ENCODE peak calls at places on chromosomes 5 and 9, in four cellular contexts. R is OCI-LY7, O is heart right ventricle, T is fibroblast of lung. G is an unnamed sample.
A peak's percentile ranks its signal among the peaks of the same experiment; 100 is the strongest.

GRCh38 chr9:27088981-27089380 is 20.0 kb upstream of the TEK start:
- DNase-seq in R (no peak), T (peak; percentile 58), O (no peak), G (no peak)

GRCh38 chr9:4828776-4829175 is 36.0 kb downstream of the RCL1 start:
- DNase-seq in O (no peak), T (peak; percentile 65), R (no peak), G (no peak)

GRCh38 chr5:177605078-177605477 is 5.1 kb downstream of the B4GALT7 start:
- DNase-seq in O (no peak), T (no peak), R (no peak), G (no peak)

GRCh38 chr5:177604656-177605055 is 4.7 kb downstream of the B4GALT7 start:
- DNase-seq in R (no peak), T (no peak), O (no peak), G (no peak)

GRCh38 chr9:73153793-73154227 is 2.1 kb downstream of the ANXA1 start:
- DNase-seq in T (no peak), R (no peak), O (no peak), G (no peak)

GRCh38 chr5:165334186-165334585 is 1828.8 kb downstream of the MAT2B start:
- DNase-seq in R (no peak), T (no peak), O (no peak), G (no peak)

GRCh38 chr5:31948006-31948405 is 226.1 kb downstream of the GOLPH3 start:
- DNase-seq in R (no peak), T (no peak), O (no peak), G (no peak)

GRCh38 chr5:40477856-40478546 is 201.7 kb upstream of the PTGER4 start:
- DNase-seq in R (no peak), T (peak; percentile 33), O (no peak), G (no peak)

GRCh38 chr9:4937436-4937835 is 47.6 kb upstream of the JAK2 start:
- DNase-seq in O (no peak), R (no peak), T (no peak), G (no peak)

GRCh38 chr5:137101544-137101943 is 397.6 kb downstream of the SPOCK1 start:
- DNase-seq in R (no peak), T (no peak), O (no peak), G (no peak)

GRCh38 chr9:98185611-98186171 is 6.7 kb downstream of the CORO2A start:
- DNase-seq in T (no peak), O (no peak), R (no peak), G (no peak)

GRCh38 chr5:139251281-139251687 is 42.3 kb upstream of the MATR3 start:
- DNase-seq in O (no peak), T (no peak), R (peak; percentile 67), G (no peak)

GRCh38 chr9:98842510-98842909 is 35.0 kb downstream of the GALNT12 start:
- DNase-seq in O (no peak), T (no peak), R (no peak), G (no peak)

GRCh38 chr5:62569466-62569865 is 9.2 kb upstream of the LRRC70 start:
- DNase-seq in R (no peak), O (no peak), T (no peak), G (no peak)

GRCh38 chr9:129968690-129969485 is 74.1 kb downstream of the FNBP1 start:
- DNase-seq in O (no peak), T (peak; percentile 87), R (no peak), G (no peak)

GRCh38 chr5:143217065-143217803 is 186.3 kb downstream of the NR3C1 start:
- DNase-seq in O (no peak), T (peak; percentile 42), R (no peak), G (no peak)

GRCh38 chr9:72680593-72681317 is 159.3 kb downstream of the TMC1 start:
- DNase-seq in R (no peak), O (no peak), T (no peak), G (no peak)

GRCh38 chr9:128823903-128824406 is 5.6 kb downstream of the SPOUT1 start:
- DNase-seq in T (no peak), O (no peak), R (no peak), G (peak; percentile 85)

GRCh38 chr9:136596630-136597031 is 50.8 kb upstream of the NOTCH1 start:
- DNase-seq in T (no peak), R (no peak), O (no peak), G (no peak)

GRCh38 chr5:116504593-116504992 is 70.0 kb downstream of the SEMA6A start:
- DNase-seq in R (no peak), T (no peak), O (no peak), G (no peak)

GRCh38 chr9:129287595-129288305 is 109.7 kb upstream of the IER5L start:
- DNase-seq in T (no peak), O (no peak), R (no peak), G (no peak)

GRCh38 chr9:32551491-32552049 is 557 bp upstream of the SMIM27 start:
- DNase-seq in R (peak; percentile 64), T (peak; percentile 29), O (no peak), G (no peak)

GRCh38 chr9:125613156-125613555 is 93.9 kb downstream of the MAPKAP1 start:
- DNase-seq in O (no peak), R (no peak), T (no peak), G (no peak)

GRCh38 chr5:72921886-72922285 is 34.0 kb upstream of the FCHO2 start:
- DNase-seq in R (no peak), O (no peak), T (no peak), G (no peak)

GRCh38 chr9:104301770-104302169 is 202.3 kb upstream of the OR13F1 start:
- DNase-seq in R (no peak), T (no peak), O (no peak), G (no peak)

GRCh38 chr5:76850543-76851140 is 828 bp downstream of the S100Z start:
- DNase-seq in R (no peak), T (no peak), O (no peak), G (no peak)

GRCh38 chr5:36552626-36553393 is 53.6 kb upstream of the SLC1A3 start:
- DNase-seq in O (no peak), T (no peak), R (no peak), G (no peak)

GRCh38 chr5:149036168-149036567 is 26.7 kb downstream of the SH3TC2 start:
- DNase-seq in O (no peak), R (no peak), T (no peak), G (no peak)

GRCh38 chr9:70015099-70015498 is 28.5 kb upstream of the MAMDC2 start:
- DNase-seq in R (no peak), O (no peak), T (no peak), G (no peak)

GRCh38 chr9:70013598-70014196 is 30.0 kb upstream of the MAMDC2 start:
- DNase-seq in R (no peak), O (no peak), T (peak; percentile 73), G (no peak)

GRCh38 chr9:70011366-70011765 is 32.3 kb upstream of the MAMDC2 start:
- DNase-seq in T (no peak), O (no peak), R (no peak), G (no peak)

GRCh38 chr9:70010015-70010414 is 33.6 kb upstream of the MAMDC2 start:
- DNase-seq in R (no peak), O (no peak), T (peak; percentile 62), G (no peak)

GRCh38 chr9:70012569-70012968 is 31.1 kb upstream of the MAMDC2 start:
- DNase-seq in R (no peak), O (no peak), T (no peak), G (no peak)
- H3K4me1 ChIP-seq in R (no peaks in the 10 kb centered on the region), O (no peaks in the 10 kb centered on the region), T (peaks cover 6% of the 10 kb centered on the region), G (no peaks in the 10 kb centered on the region)

GRCh38 chr5:17805426-17805825 is 171.2 kb downstream of the TAF11L14 start:
- DNase-seq in O (no peak), T (no peak), R (no peak), G (no peak)

GRCh38 chr5:17799521-17799920 is 165.3 kb downstream of the TAF11L14 start:
- DNase-seq in T (no peak), R (no peak), O (no peak), G (no peak)

GRCh38 chr5:17802256-17802655 is 168.0 kb downstream of the TAF11L14 start:
- DNase-seq in R (no peak), O (no peak), T (no peak), G (no peak)

GRCh38 chr5:17807069-17807468 is 172.8 kb downstream of the TAF11L14 start:
- DNase-seq in O (no peak), T (no peak), R (no peak), G (no peak)

GRCh38 chr5:17803976-17804375 is 169.7 kb downstream of the TAF11L14 start:
- DNase-seq in T (no peak), R (no peak), O (no peak), G (no peak)
- TF ChIP-seq CTCF in T (no peak), R (no peak), O (no peak), G (no peak)

GRCh38 chr9:37949576-37949975 is 45.6 kb upstream of the SLC25A51 start:
- DNase-seq in O (no peak), R (no peak), T (no peak), G (no peak)

GRCh38 chr9:37947431-37947830 is 43.5 kb upstream of the SLC25A51 start:
- DNase-seq in O (no peak), T (no peak), R (no peak), G (no peak)

GRCh38 chr9:37946971-37947370 is 43.0 kb upstream of the SLC25A51 start:
- DNase-seq in T (no peak), R (no peak), O (no peak), G (no peak)

GRCh38 chr9:37948417-37948980 is 44.6 kb upstream of the SLC25A51 start:
- DNase-seq in O (no peak), R (no peak), T (no peak), G (no peak)

DNA sequence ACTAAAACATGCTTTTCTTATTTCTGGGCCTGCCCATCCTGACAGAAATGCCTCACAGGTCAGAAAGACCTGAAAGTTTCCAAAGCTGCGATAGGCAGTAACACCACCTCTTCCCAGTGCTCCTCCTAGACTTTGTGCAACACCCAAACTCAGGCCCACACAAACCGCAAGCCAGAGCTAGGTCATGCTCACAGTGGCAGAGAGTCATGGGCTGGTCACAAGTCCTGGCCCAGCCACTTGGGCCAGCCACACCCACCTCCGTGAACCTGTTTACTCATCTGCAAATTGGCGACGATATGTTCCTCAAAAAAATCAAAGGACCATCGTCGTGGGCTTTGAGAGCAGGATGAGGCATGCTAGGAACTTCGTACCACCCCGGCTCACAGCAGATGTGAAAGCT is 44.1 kb upstream of the SLC25A51 start:
- DNase-seq in R (no peak), O (no peak), T (no peak), G (no peak)
- H3K4me1 ChIP-seq in R (no peaks in the 10 kb centered on the region), O (peaks cover 45% of the 10 kb centered on the region), T (peaks cover 27% of the 10 kb centered on the region), G (no peaks in the 10 kb centered on the region)

GRCh38 chr5:167534131-167534530 is 757.3 kb upstream of the WWC1 start:
- DNase-seq in T (no peak), O (no peak), R (no peak), G (no peak)
- TF ChIP-seq CTCF in T (no peak), O (no peak), R (no peak), G (no peak)